ENCODE peak calls at places on chromosomes 5 and 9, in four cellular contexts. One of them, this sample, is unnamed.

GRCh38 chr9:86945868-86946711 is 1.2 kb downstream of the GAS1 start:
- DNase-seq in A549: peak; percentile 70
- DNase-seq in HepG2: no peak
- DNase-seq in WTC11: peak; percentile 65
- DNase-seq in this sample: no peak

GRCh38 chr5:33369470-33370134 is 71.2 kb upstream of the TARS1 start:
- DNase-seq in A549: no peak
- DNase-seq in HepG2: no peak
- DNase-seq in WTC11: no peak
- DNase-seq in this sample: no peak

GRCh38 chr9:14752271-14752670 is 29.7 kb upstream of the CER1 start:
- DNase-seq in A549: no peak
- DNase-seq in HepG2: no peak
- DNase-seq in WTC11: no peak
- DNase-seq in this sample: no peak

GRCh38 chr5:59542841-59543825 is 350.4 kb downstream of the PDE4D start:
- DNase-seq in A549: peak; percentile 96
- DNase-seq in HepG2: no peak
- DNase-seq in WTC11: no peak
- DNase-seq in this sample: no peak

GRCh38 chr5:154860123-154860522 is 1.7 kb downstream of the CNOT8 start:
- DNase-seq in A549: no peak
- DNase-seq in HepG2: peak; percentile 58
- DNase-seq in WTC11: no peak
- DNase-seq in this sample: no peak

GRCh38 chr5:72101828-72102227 is 5.4 kb upstream of the MAP1B start:
- DNase-seq in A549: no peak
- DNase-seq in HepG2: no peak
- DNase-seq in WTC11: no peak
- DNase-seq in this sample: no peak

GRCh38 chr5:78245126-78245525 is 49.4 kb downstream of the AP3B1 start:
- DNase-seq in A549: no peak
- DNase-seq in HepG2: no peak
- DNase-seq in WTC11: no peak
- DNase-seq in this sample: peak; percentile 10

GRCh38 chr5:145429170-145429569 is 406.0 kb downstream of the PRELID2 start:
- DNase-seq in A549: no peak
- DNase-seq in HepG2: no peak
- DNase-seq in WTC11: no peak
- DNase-seq in this sample: no peak

GRCh38 chr9:129440394-129441186 is 180.3 kb downstream of the C9orf50 start:
- DNase-seq in A549: no peak
- DNase-seq in HepG2: no peak
- DNase-seq in WTC11: no peak
- DNase-seq in this sample: no peak

GRCh38 chr5:118692811-118693342 is 295.5 kb downstream of the DTWD2 start:
- DNase-seq in A549: no peak
- DNase-seq in HepG2: no peak
- DNase-seq in WTC11: peak; percentile 25
- DNase-seq in this sample: no peak

GRCh38 chr5:165617491-165617890 is 2112.1 kb downstream of the MAT2B start:
- DNase-seq in A549: no peak
- DNase-seq in HepG2: no peak
- DNase-seq in WTC11: no peak
- DNase-seq in this sample: no peak

GRCh38 chr9:126833020-126833419 is 27.4 kb upstream of the ZBTB34 start:
- DNase-seq in A549: no peak
- DNase-seq in HepG2: no peak
- DNase-seq in WTC11: no peak
- DNase-seq in this sample: no peak

GRCh38 chr5:174775071-174775470 is 50.7 kb downstream of the MSX2 start:
- DNase-seq in A549: no peak
- DNase-seq in HepG2: no peak
- DNase-seq in WTC11: no peak
- DNase-seq in this sample: no peak

GRCh38 chr5:80736730-80737129 is 81.9 kb upstream of the DHFR start:
- DNase-seq in A549: peak; percentile 26
- DNase-seq in HepG2: no peak
- DNase-seq in WTC11: no peak
- DNase-seq in this sample: no peak

GRCh38 chr5:135024956-135025729 is 8.9 kb downstream of the PITX1 start:
- DNase-seq in A549: peak; percentile 35
- DNase-seq in HepG2: no peak
- DNase-seq in WTC11: no peak
- DNase-seq in this sample: peak; percentile 60

GRCh38 chr5:96432245-96433065 is 593 bp downstream of the PCSK1 start:
- DNase-seq in A549: no peak
- DNase-seq in HepG2: no peak
- DNase-seq in WTC11: peak; percentile 55
- DNase-seq in this sample: no peak

GRCh38 chr9:110029422-110029814 is 178.5 kb downstream of the C9orf152 start:
- DNase-seq in A549: peak; percentile 43
- DNase-seq in HepG2: peak; percentile 82
- DNase-seq in WTC11: no peak
- DNase-seq in this sample: no peak

GRCh38 chr5:59104400-59105117 is 521.7 kb downstream of the RAB3C start:
- DNase-seq in A549: peak; percentile 93
- DNase-seq in HepG2: no peak
- DNase-seq in WTC11: no peak
- DNase-seq in this sample: no peak

GRCh38 chr5:180050106-180050929 is 21.2 kb downstream of the RNF130 start:
- DNase-seq in A549: no peak
- DNase-seq in HepG2: peak; percentile 13
- DNase-seq in WTC11: no peak
- DNase-seq in this sample: no peak

GRCh38 chr5:83564069-83564749 is 92.7 kb downstream of the VCAN start:
- DNase-seq in A549: peak; percentile 44
- DNase-seq in HepG2: peak; percentile 50
- DNase-seq in WTC11: no peak
- DNase-seq in this sample: peak; percentile 42

GRCh38 chr5:87722286-87722685 is 309.6 kb upstream of the CCNH start:
- DNase-seq in A549: no peak
- DNase-seq in HepG2: no peak
- DNase-seq in WTC11: no peak
- DNase-seq in this sample: no peak

GRCh38 chr5:54013556-54014157 is 296.7 kb downstream of the ARL15 start:
- DNase-seq in A549: peak; percentile 80
- DNase-seq in HepG2: no peak
- DNase-seq in WTC11: no peak
- DNase-seq in this sample: peak; percentile 53

GRCh38 chr5:124949862-124950261 is 203.4 kb upstream of the ZNF608 start:
- DNase-seq in A549: no peak
- DNase-seq in HepG2: no peak
- DNase-seq in WTC11: no peak
- DNase-seq in this sample: no peak

DNA sequence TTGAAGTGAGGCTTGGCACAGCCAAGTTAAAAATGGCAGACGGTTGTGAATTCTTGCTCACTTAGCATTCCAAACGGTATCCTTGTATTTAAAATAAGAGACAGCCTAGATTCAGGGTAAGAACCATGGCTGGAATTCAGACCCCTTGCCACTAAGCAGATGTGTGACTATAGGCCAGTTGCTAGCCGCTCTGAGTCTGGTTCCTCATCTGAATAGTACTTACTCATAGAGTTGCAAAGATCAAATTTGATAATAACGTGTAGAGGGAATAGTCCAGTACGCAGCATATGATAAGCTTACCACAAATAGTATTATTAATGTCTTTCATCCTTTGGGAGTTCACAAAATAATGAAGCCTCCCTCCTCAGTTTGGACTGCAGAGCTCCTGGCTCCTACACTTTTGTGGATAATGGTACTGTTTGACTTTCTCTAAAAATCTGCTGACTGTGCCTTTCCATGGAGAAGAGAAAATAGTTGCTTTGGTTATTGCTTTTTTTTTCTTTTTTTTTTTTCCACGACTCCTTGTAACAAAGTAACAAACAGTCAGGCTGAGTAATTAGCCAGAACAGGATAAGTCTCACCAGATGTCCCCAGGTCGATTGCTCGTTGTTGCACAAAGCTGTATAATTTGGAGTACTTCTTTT is 51.4 kb downstream of the FGF1 start:
- DNase-seq in A549: no peak
- DNase-seq in HepG2: no peak
- DNase-seq in WTC11: no peak
- DNase-seq in this sample: no peak
- TF ChIP-seq HMGXB4 in A549: no peak
- TF ChIP-seq HMGXB4 in HepG2: no peak
- TF ChIP-seq HMGXB4 in WTC11: no peak
- TF ChIP-seq HMGXB4 in this sample: no peak

DNA sequence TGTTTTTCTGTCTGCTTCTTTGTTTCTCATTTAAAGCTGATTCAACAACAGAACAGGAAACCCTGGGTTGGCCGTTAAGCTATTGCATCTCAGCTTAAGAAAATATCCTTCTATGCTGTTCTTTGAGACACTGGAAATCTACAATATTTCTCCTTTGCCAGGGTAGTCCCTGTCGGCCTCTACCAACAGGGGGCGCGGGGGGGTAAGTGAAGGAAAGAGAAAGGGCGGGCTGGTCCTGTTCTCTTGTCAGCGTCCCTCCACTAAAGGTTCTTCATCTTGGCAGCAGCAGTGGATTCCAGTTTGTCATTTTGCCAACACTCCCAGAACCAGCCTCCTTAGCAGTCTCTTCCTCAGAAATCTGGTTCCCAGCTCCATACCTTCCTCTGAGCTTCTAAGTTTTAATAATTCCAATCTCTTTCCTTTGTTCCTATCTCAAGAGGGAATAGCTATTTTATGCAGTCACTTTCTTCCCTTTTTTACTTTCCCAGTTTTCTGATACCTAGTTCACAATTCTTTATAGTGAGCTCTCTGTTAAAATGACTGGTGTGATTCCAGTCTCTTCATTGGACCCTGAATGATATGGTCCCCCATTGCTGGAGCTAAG is 222.3 kb downstream of the GLIS3 start:
- DNase-seq in A549: peak; percentile 76
- DNase-seq in HepG2: peak; percentile 10
- DNase-seq in WTC11: peak; percentile 85
- DNase-seq in this sample: peak; percentile 21
- TF ChIP-seq HMGXB4 in A549: no peak
- TF ChIP-seq HMGXB4 in HepG2: no peak
- TF ChIP-seq HMGXB4 in WTC11: no peak
- TF ChIP-seq HMGXB4 in this sample: no peak

GRCh38 chr5:170111088-170111796 is 5.5 kb downstream of the FOXI1 start:
- DNase-seq in A549: no peak
- DNase-seq in HepG2: no peak
- DNase-seq in WTC11: no peak
- DNase-seq in this sample: no peak
- TF ChIP-seq HMGXB4 in A549: no peak
- TF ChIP-seq HMGXB4 in HepG2: no peak
- TF ChIP-seq HMGXB4 in WTC11: no peak
- TF ChIP-seq HMGXB4 in this sample: no peak

GRCh38 chr9:76699966-76700365 is 64.3 kb upstream of the PCA3 start:
- DNase-seq in A549: no peak
- DNase-seq in HepG2: no peak
- DNase-seq in WTC11: no peak
- DNase-seq in this sample: no peak

GRCh38 chr9:76700916-76701315 is 63.3 kb upstream of the PCA3 start:
- DNase-seq in A549: no peak
- DNase-seq in HepG2: no peak
- DNase-seq in WTC11: no peak
- DNase-seq in this sample: no peak

GRCh38 chr9:76703270-76703669 is 61.0 kb upstream of the PCA3 start:
- DNase-seq in A549: no peak
- DNase-seq in HepG2: no peak
- DNase-seq in WTC11: no peak
- DNase-seq in this sample: peak; percentile 9

GRCh38 chr9:76704601-76705204 is 59.5 kb upstream of the PCA3 start:
- DNase-seq in A549: peak; percentile 88
- DNase-seq in HepG2: peak; percentile 58
- DNase-seq in WTC11: no peak
- DNase-seq in this sample: peak; percentile 14

DNA sequence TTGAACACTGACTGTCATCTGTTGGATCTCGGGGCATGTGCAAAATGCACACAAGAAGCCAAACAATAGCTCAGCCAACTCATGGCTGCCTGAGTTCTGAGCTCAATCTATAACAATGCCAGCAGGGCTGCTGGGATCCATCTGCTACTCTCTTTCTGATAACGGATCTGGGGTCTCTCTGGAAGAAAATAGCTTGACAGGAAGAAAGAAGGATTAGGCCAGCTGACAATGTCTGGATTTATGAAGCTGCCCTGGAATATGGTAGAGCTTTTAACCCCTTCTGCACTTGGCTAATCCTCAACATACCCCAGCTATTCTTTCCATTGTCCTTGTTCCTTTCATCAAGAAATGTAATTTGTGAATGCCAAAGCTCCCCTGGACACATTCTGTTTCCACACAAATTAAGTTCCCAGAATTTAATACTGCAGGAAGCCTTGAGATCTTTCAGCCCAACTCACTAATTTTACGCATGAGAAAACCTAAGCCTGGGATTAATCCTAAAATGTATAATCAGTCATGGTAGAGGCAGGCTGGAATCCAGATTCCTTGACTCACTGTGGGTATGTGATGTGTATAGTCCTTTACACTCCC is 62.7 kb upstream of the PCA3 start:
- DNase-seq in A549: no peak
- DNase-seq in HepG2: no peak
- DNase-seq in WTC11: no peak
- DNase-seq in this sample: no peak
- TF ChIP-seq HMGXB4 in A549: no peak
- TF ChIP-seq HMGXB4 in HepG2: no peak
- TF ChIP-seq HMGXB4 in WTC11: no peak
- TF ChIP-seq HMGXB4 in this sample: no peak

DNA sequence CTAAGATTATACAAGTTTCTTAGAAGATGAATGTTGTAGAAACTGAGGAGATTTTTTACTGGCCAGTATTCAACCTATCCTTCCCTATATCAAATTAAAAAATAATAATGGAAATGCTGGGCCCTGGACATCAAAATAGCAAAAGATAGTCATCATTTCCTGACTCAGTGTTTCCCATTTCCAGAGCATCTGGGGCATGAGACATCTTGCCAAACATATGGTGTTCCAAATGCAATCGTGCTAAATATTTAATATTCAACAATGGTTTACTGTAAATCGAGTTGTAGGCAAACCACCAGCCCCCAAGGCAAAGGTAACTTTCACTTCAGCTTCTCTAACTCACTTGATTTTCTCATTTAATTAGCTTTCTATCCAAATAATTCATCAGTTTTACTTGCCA is 152.9 kb downstream of the FRMD3 start:
- DNase-seq in A549: no peak
- DNase-seq in HepG2: no peak
- DNase-seq in WTC11: no peak
- DNase-seq in this sample: no peak
- TF ChIP-seq HMGXB4 in A549: no peak
- TF ChIP-seq HMGXB4 in HepG2: no peak
- TF ChIP-seq HMGXB4 in WTC11: no peak
- TF ChIP-seq HMGXB4 in this sample: no peak

This sample was measured in K562.